ENCODE peak calls at places on chromosome 20, in eight cellular contexts. One of them, this sample, is unnamed.

GRCh38 chr20:63850689-63851547 is 10.4 kb upstream of the ABHD16B start:
- DNase-seq in heart left ventricle: no peak
- DNase-seq in body of pancreas: no peak
- DNase-seq in cardiac muscle cell: no peak
- DNase-seq in M059J: no peak
- DNase-seq in CD14-positive monocyte: no peak
- DNase-seq in fibroblast of pulmonary artery: no peak
- DNase-seq in T-helper 17 cell: no peak
- DNase-seq in this sample: no peak

GRCh38 chr20:63238491-63239126 is 2.9 kb downstream of the BIRC7 start:
- DNase-seq in heart left ventricle: no peak
- DNase-seq in body of pancreas: no peak
- DNase-seq in cardiac muscle cell: no peak
- DNase-seq in M059J: no peak
- DNase-seq in CD14-positive monocyte: no peak
- DNase-seq in fibroblast of pulmonary artery: no peak
- DNase-seq in T-helper 17 cell: no peak
- DNase-seq in this sample: no peak

GRCh38 chr20:63378626-63379025 is 17.5 kb upstream of the CHRNA4 start:
- DNase-seq in heart left ventricle: no peak
- DNase-seq in body of pancreas: no peak
- DNase-seq in cardiac muscle cell: no peak
- DNase-seq in M059J: no peak
- DNase-seq in CD14-positive monocyte: no peak
- DNase-seq in fibroblast of pulmonary artery: no peak
- DNase-seq in T-helper 17 cell: no peak
- DNase-seq in this sample: no peak

GRCh38 chr20:2149507-2149906 is 47.9 kb downstream of the STK35 start:
- DNase-seq in heart left ventricle: no peak
- DNase-seq in body of pancreas: no peak
- DNase-seq in cardiac muscle cell: no peak
- DNase-seq in M059J: peak; percentile 57
- DNase-seq in CD14-positive monocyte: no peak
- DNase-seq in fibroblast of pulmonary artery: peak; percentile 15
- DNase-seq in T-helper 17 cell: no peak
- DNase-seq in this sample: no peak

GRCh38 chr20:60024801-60025200 is 66.6 kb downstream of the CDH26 start:
- DNase-seq in heart left ventricle: no peak
- DNase-seq in body of pancreas: no peak
- DNase-seq in cardiac muscle cell: no peak
- DNase-seq in M059J: no peak
- DNase-seq in CD14-positive monocyte: no peak
- DNase-seq in fibroblast of pulmonary artery: no peak
- DNase-seq in T-helper 17 cell: no peak
- DNase-seq in this sample: no peak

GRCh38 chr20:51542033-51542893 is at the start of gene NFATC2:
- DNase-seq in heart left ventricle: peak; percentile 69
- DNase-seq in body of pancreas: peak; percentile 65
- DNase-seq in cardiac muscle cell: no peak
- DNase-seq in M059J: no peak
- DNase-seq in CD14-positive monocyte: no peak
- DNase-seq in fibroblast of pulmonary artery: no peak
- DNase-seq in T-helper 17 cell: peak; percentile 62
- DNase-seq in this sample: no peak

GRCh38 chr20:20793570-20793969 is 81.1 kb upstream of the RALGAPA2 start:
- DNase-seq in heart left ventricle: no peak
- DNase-seq in body of pancreas: no peak
- DNase-seq in cardiac muscle cell: no peak
- DNase-seq in M059J: no peak
- DNase-seq in CD14-positive monocyte: no peak
- DNase-seq in fibroblast of pulmonary artery: no peak
- DNase-seq in T-helper 17 cell: no peak
- DNase-seq in this sample: no peak

GRCh38 chr20:1509237-1509636 is 18.0 kb upstream of the SIRPB2 start:
- DNase-seq in heart left ventricle: no peak
- DNase-seq in body of pancreas: no peak
- DNase-seq in cardiac muscle cell: peak; percentile 35
- DNase-seq in M059J: peak; percentile 51
- DNase-seq in CD14-positive monocyte: peak; percentile 57
- DNase-seq in fibroblast of pulmonary artery: peak; percentile 38
- DNase-seq in T-helper 17 cell: no peak
- DNase-seq in this sample: no peak

GRCh38 chr20:41716911-41717310 is 98.7 kb upstream of the CHD6 start:
- DNase-seq in heart left ventricle: no peak
- DNase-seq in body of pancreas: no peak
- DNase-seq in cardiac muscle cell: no peak
- DNase-seq in M059J: no peak
- DNase-seq in CD14-positive monocyte: no peak
- DNase-seq in fibroblast of pulmonary artery: no peak
- DNase-seq in T-helper 17 cell: no peak
- DNase-seq in this sample: no peak

GRCh38 chr20:37411408-37412306 is 65.7 kb downstream of the SRC start:
- DNase-seq in heart left ventricle: no peak
- DNase-seq in body of pancreas: no peak
- DNase-seq in cardiac muscle cell: peak; percentile 15
- DNase-seq in M059J: peak; percentile 36
- DNase-seq in CD14-positive monocyte: no peak
- DNase-seq in fibroblast of pulmonary artery: no peak
- DNase-seq in T-helper 17 cell: no peak
- DNase-seq in this sample: no peak

GRCh38 chr20:50682065-50682464 is 9.3 kb downstream of the RIPOR3 start:
- DNase-seq in heart left ventricle: no peak
- DNase-seq in body of pancreas: no peak
- DNase-seq in cardiac muscle cell: no peak
- DNase-seq in M059J: no peak
- DNase-seq in CD14-positive monocyte: no peak
- DNase-seq in fibroblast of pulmonary artery: no peak
- DNase-seq in T-helper 17 cell: no peak
- DNase-seq in this sample: no peak

GRCh38 chr20:1417273-1417672 is 24.4 kb upstream of the FKBP1A start:
- DNase-seq in heart left ventricle: no peak
- DNase-seq in body of pancreas: no peak
- DNase-seq in cardiac muscle cell: peak; percentile 30
- DNase-seq in M059J: peak; percentile 100
- DNase-seq in CD14-positive monocyte: no peak
- DNase-seq in fibroblast of pulmonary artery: peak; percentile 42
- DNase-seq in T-helper 17 cell: no peak
- DNase-seq in this sample: no peak

GRCh38 chr20:37670426-37670825 is 23.4 kb upstream of the CTNNBL1 start:
- DNase-seq in heart left ventricle: no peak
- DNase-seq in body of pancreas: no peak
- DNase-seq in cardiac muscle cell: no peak
- DNase-seq in M059J: peak; percentile 70
- DNase-seq in CD14-positive monocyte: no peak
- DNase-seq in fibroblast of pulmonary artery: no peak
- DNase-seq in T-helper 17 cell: no peak
- DNase-seq in this sample: no peak

GRCh38 chr20:59159822-59160740 is 3.5 kb upstream of the ZNF831 start:
- DNase-seq in heart left ventricle: no peak
- DNase-seq in body of pancreas: no peak
- DNase-seq in cardiac muscle cell: no peak
- DNase-seq in M059J: no peak
- DNase-seq in CD14-positive monocyte: no peak
- DNase-seq in fibroblast of pulmonary artery: no peak
- DNase-seq in T-helper 17 cell: no peak
- DNase-seq in this sample: peak; percentile 12

GRCh38 chr20:60652615-60653014 is 599.4 kb upstream of the CDH4 start:
- DNase-seq in heart left ventricle: no peak
- DNase-seq in body of pancreas: no peak
- DNase-seq in cardiac muscle cell: no peak
- DNase-seq in M059J: no peak
- DNase-seq in CD14-positive monocyte: no peak
- DNase-seq in fibroblast of pulmonary artery: no peak
- DNase-seq in T-helper 17 cell: no peak
- DNase-seq in this sample: no peak

GRCh38 chr20:43507150-43508080 is at the start of gene L3MBTL1:
- DNase-seq in heart left ventricle: peak; percentile 17
- DNase-seq in body of pancreas: peak; percentile 64
- DNase-seq in cardiac muscle cell: peak; percentile 59
- DNase-seq in M059J: peak; percentile 55
- DNase-seq in CD14-positive monocyte: no peak
- DNase-seq in fibroblast of pulmonary artery: peak; percentile 43
- DNase-seq in T-helper 17 cell: no peak
- DNase-seq in this sample: peak; percentile 7

GRCh38 chr20:63124092-63124781 is 91.7 kb downstream of the YTHDF1 start:
- DNase-seq in heart left ventricle: no peak
- DNase-seq in body of pancreas: no peak
- DNase-seq in cardiac muscle cell: peak; percentile 6
- DNase-seq in M059J: peak; percentile 74
- DNase-seq in CD14-positive monocyte: peak; percentile 11
- DNase-seq in fibroblast of pulmonary artery: peak; percentile 4
- DNase-seq in T-helper 17 cell: peak; percentile 3
- DNase-seq in this sample: no peak

GRCh38 chr20:10672579-10673127 is 1.1 kb downstream of the JAG1 start:
- DNase-seq in heart left ventricle: peak; percentile 58
- DNase-seq in body of pancreas: peak; percentile 70
- DNase-seq in cardiac muscle cell: peak; percentile 73
- DNase-seq in M059J: peak; percentile 81
- DNase-seq in CD14-positive monocyte: peak; percentile 75
- DNase-seq in fibroblast of pulmonary artery: peak; percentile 57
- DNase-seq in T-helper 17 cell: no peak
- DNase-seq in this sample: peak; percentile 62

GRCh38 chr20:1933465-1933870 is 38.3 kb downstream of the SIRPA start:
- DNase-seq in heart left ventricle: peak; percentile 75
- DNase-seq in body of pancreas: peak; percentile 52
- DNase-seq in cardiac muscle cell: peak; percentile 88
- DNase-seq in M059J: peak; percentile 83
- DNase-seq in CD14-positive monocyte: no peak
- DNase-seq in fibroblast of pulmonary artery: peak; percentile 79
- DNase-seq in T-helper 17 cell: no peak
- DNase-seq in this sample: no peak

GRCh38 chr20:34088871-34089479 is 23.1 kb downstream of the EIF2S2 start:
- DNase-seq in heart left ventricle: no peak
- DNase-seq in body of pancreas: no peak
- DNase-seq in cardiac muscle cell: peak; percentile 9
- DNase-seq in M059J: no peak
- DNase-seq in CD14-positive monocyte: no peak
- DNase-seq in fibroblast of pulmonary artery: no peak
- DNase-seq in T-helper 17 cell: no peak
- DNase-seq in this sample: no peak

GRCh38 chr20:3908667-3909066 is 19.5 kb downstream of the PANK2 start:
- DNase-seq in heart left ventricle: peak; percentile 44
- DNase-seq in body of pancreas: no peak
- DNase-seq in cardiac muscle cell: no peak
- DNase-seq in M059J: no peak
- DNase-seq in CD14-positive monocyte: no peak
- DNase-seq in fibroblast of pulmonary artery: no peak
- DNase-seq in T-helper 17 cell: no peak
- DNase-seq in this sample: peak; percentile 16

GRCh38 chr20:50536333-50536732 is 26.1 kb downstream of the PTPN1 start:
- DNase-seq in heart left ventricle: no peak
- DNase-seq in body of pancreas: no peak
- DNase-seq in cardiac muscle cell: no peak
- DNase-seq in M059J: no peak
- DNase-seq in CD14-positive monocyte: no peak
- DNase-seq in fibroblast of pulmonary artery: no peak
- DNase-seq in T-helper 17 cell: no peak
- DNase-seq in this sample: no peak

GRCh38 chr20:9507544-9508239 is 6.7 kb upstream of the LAMP5 start:
- DNase-seq in heart left ventricle: no peak
- DNase-seq in body of pancreas: no peak
- DNase-seq in cardiac muscle cell: no peak
- DNase-seq in M059J: no peak
- DNase-seq in CD14-positive monocyte: no peak
- DNase-seq in fibroblast of pulmonary artery: no peak
- DNase-seq in T-helper 17 cell: no peak
- DNase-seq in this sample: no peak

GRCh38 chr20:7765221-7765620 is 175.0 kb downstream of the HAO1 start:
- DNase-seq in heart left ventricle: no peak
- DNase-seq in body of pancreas: no peak
- DNase-seq in cardiac muscle cell: no peak
- DNase-seq in M059J: no peak
- DNase-seq in CD14-positive monocyte: no peak
- DNase-seq in fibroblast of pulmonary artery: no peak
- DNase-seq in T-helper 17 cell: no peak
- DNase-seq in this sample: no peak

GRCh38 chr20:44909872-44910689 is at the start of gene PABPC1L:
- DNase-seq in heart left ventricle: peak; percentile 61
- DNase-seq in body of pancreas: peak; percentile 88
- DNase-seq in cardiac muscle cell: peak; percentile 76
- DNase-seq in M059J: peak; percentile 74
- DNase-seq in CD14-positive monocyte: peak; percentile 66
- DNase-seq in fibroblast of pulmonary artery: peak; percentile 68
- DNase-seq in T-helper 17 cell: peak; percentile 74
- DNase-seq in this sample: peak; percentile 42

GRCh38 chr20:23605867-23606651 is at the start of gene CST9:
- DNase-seq in heart left ventricle: no peak
- DNase-seq in body of pancreas: no peak
- DNase-seq in cardiac muscle cell: no peak
- DNase-seq in M059J: no peak
- DNase-seq in CD14-positive monocyte: peak; percentile 48
- DNase-seq in fibroblast of pulmonary artery: no peak
- DNase-seq in T-helper 17 cell: no peak
- DNase-seq in this sample: no peak

GRCh38 chr20:13312300-13312699 is 91.2 kb downstream of the ISM1 start:
- DNase-seq in heart left ventricle: no peak
- DNase-seq in body of pancreas: no peak
- DNase-seq in cardiac muscle cell: no peak
- DNase-seq in M059J: no peak
- DNase-seq in CD14-positive monocyte: no peak
- DNase-seq in fibroblast of pulmonary artery: no peak
- DNase-seq in T-helper 17 cell: no peak
- DNase-seq in this sample: no peak

GRCh38 chr20:59566631-59567524 is 37.5 kb upstream of the PHACTR3 start:
- DNase-seq in heart left ventricle: no peak
- DNase-seq in body of pancreas: no peak
- DNase-seq in cardiac muscle cell: no peak
- DNase-seq in M059J: peak; percentile 14
- DNase-seq in CD14-positive monocyte: no peak
- DNase-seq in fibroblast of pulmonary artery: no peak
- DNase-seq in T-helper 17 cell: no peak
- DNase-seq in this sample: no peak

GRCh38 chr20:46631874-46632446 is 19.3 kb downstream of the SLC13A3 start:
- DNase-seq in heart left ventricle: no peak
- DNase-seq in body of pancreas: no peak
- DNase-seq in cardiac muscle cell: no peak
- DNase-seq in M059J: no peak
- DNase-seq in CD14-positive monocyte: no peak
- DNase-seq in fibroblast of pulmonary artery: no peak
- DNase-seq in T-helper 17 cell: no peak
- DNase-seq in this sample: peak; percentile 46

GRCh38 chr20:5996765-5997164 is 46.3 kb downstream of the MCM8 start:
- DNase-seq in heart left ventricle: no peak
- DNase-seq in body of pancreas: no peak
- DNase-seq in cardiac muscle cell: no peak
- DNase-seq in M059J: peak; percentile 23
- DNase-seq in CD14-positive monocyte: no peak
- DNase-seq in fibroblast of pulmonary artery: no peak
- DNase-seq in T-helper 17 cell: no peak
- DNase-seq in this sample: no peak

GRCh38 chr20:50308513-50309279 is 118.1 kb downstream of the CEBPB start:
- DNase-seq in heart left ventricle: peak; percentile 91
- DNase-seq in body of pancreas: peak; percentile 88
- DNase-seq in cardiac muscle cell: peak; percentile 99
- DNase-seq in M059J: peak; percentile 99
- DNase-seq in CD14-positive monocyte: peak; percentile 92
- DNase-seq in fibroblast of pulmonary artery: peak; percentile 99
- DNase-seq in T-helper 17 cell: no peak
- DNase-seq in this sample: peak; percentile 79

GRCh38 chr20:2922957-2923356 is 49.7 kb downstream of the PTPRA start:
- DNase-seq in heart left ventricle: no peak
- DNase-seq in body of pancreas: no peak
- DNase-seq in cardiac muscle cell: no peak
- DNase-seq in M059J: no peak
- DNase-seq in CD14-positive monocyte: no peak
- DNase-seq in fibroblast of pulmonary artery: no peak
- DNase-seq in T-helper 17 cell: no peak
- DNase-seq in this sample: no peak

GRCh38 chr20:44706371-44707258 is 8.6 kb upstream of the CCN5 start:
- DNase-seq in heart left ventricle: no peak
- DNase-seq in body of pancreas: peak; percentile 25
- DNase-seq in cardiac muscle cell: no peak
- DNase-seq in M059J: peak; percentile 61
- DNase-seq in CD14-positive monocyte: no peak
- DNase-seq in fibroblast of pulmonary artery: peak; percentile 33
- DNase-seq in T-helper 17 cell: no peak
- DNase-seq in this sample: no peak

GRCh38 chr20:22861990-22862389 is 173.1 kb upstream of the SSTR4 start:
- DNase-seq in heart left ventricle: peak; percentile 74
- DNase-seq in body of pancreas: peak; percentile 6
- DNase-seq in cardiac muscle cell: peak; percentile 3
- DNase-seq in M059J: peak; percentile 38
- DNase-seq in CD14-positive monocyte: no peak
- DNase-seq in fibroblast of pulmonary artery: peak; percentile 15
- DNase-seq in T-helper 17 cell: no peak
- DNase-seq in this sample: no peak

This sample was measured in substantia nigra.